ENCODE peak calls at places on chromosomes 5 and 9, in five cellular contexts. P, E, N, T and C are unnamed samples.

GRCh38 chr9:130555968-130556367 is 23.4 kb upstream of the FUBP3 start:
- DNase-seq in P (no peak), E (no peak), N (no peak), T (no peak), C (no peak)

GRCh38 chr9:114431003-114431402 is 43.2 kb upstream of the AKNA start:
- DNase-seq in P (no peak), E (no peak), N (no peak), T (no peak), C (no peak)

GRCh38 chr9:37332581-37332980 is 89.9 kb upstream of the GRHPR start:
- DNase-seq in P (no peak), E (no peak), N (no peak), T (no peak), C (no peak)

GRCh38 chr5:169648725-169649124 is 11.7 kb downstream of the DOCK2 start:
- DNase-seq in P (no peak), E (no peak), N (no peak), T (no peak), C (no peak)

GRCh38 chr9:135370411-135371375 is 108.9 kb upstream of the PPP1R26 start:
- DNase-seq in P (no peak), E (no peak), N (no peak), T (no peak), C (no peak)

GRCh38 chr5:103333376-103333775 is 74.8 kb downstream of the MACIR start:
- DNase-seq in P (no peak), E (no peak), N (no peak), T (no peak), C (no peak)

GRCh38 chr9:83557317-83557716 is 19.1 kb upstream of the FRMD3 start:
- DNase-seq in P (peak; percentile 15), E (no peak), N (no peak), T (no peak), C (no peak)

GRCh38 chr9:127803507-127804352 is 1.0 kb downstream of the FPGS start:
- DNase-seq in P (peak; percentile 64), E (no peak), N (no peak), T (no peak), C (no peak)

GRCh38 chr9:108035485-108035884 is 545.9 kb upstream of the KLF4 start:
- DNase-seq in P (no peak), E (no peak), N (no peak), T (no peak), C (no peak)

GRCh38 chr9:108039012-108039411 is 549.4 kb upstream of the KLF4 start:
- DNase-seq in P (no peak), E (no peak), N (no peak), T (no peak), C (no peak)

GRCh38 chr9:108039491-108039890 is 549.9 kb upstream of the KLF4 start:
- DNase-seq in P (no peak), E (no peak), N (no peak), T (no peak), C (no peak)

GRCh38 chr9:108033976-108034964 is 544.7 kb upstream of the KLF4 start:
- DNase-seq in P (no peak), E (no peak), N (no peak), T (no peak), C (no peak)
- TF ChIP-seq POLR2AphosphoS5 in P (no peak), E (no peak), N (no peak), T (no peak), C (no peak)

DNA sequence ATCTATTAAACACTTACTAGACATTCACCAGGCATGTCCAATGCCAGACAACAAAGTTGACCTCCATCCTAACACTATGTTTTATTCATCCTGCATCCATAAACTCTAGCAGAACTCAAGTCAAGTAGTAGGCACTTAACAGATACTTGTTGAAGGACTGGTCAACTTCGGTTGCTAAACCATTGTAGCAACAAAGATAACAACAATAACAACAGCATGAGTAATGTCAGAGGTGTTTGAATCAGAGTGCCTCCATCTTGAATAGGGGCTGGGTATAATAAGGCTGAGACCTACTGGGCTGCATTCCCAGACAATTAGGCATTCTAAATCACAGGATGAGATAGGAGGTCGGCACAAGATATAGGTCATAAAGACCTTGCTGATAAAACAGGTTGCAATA is 180.5 kb upstream of the ZNF462 start:
- DNase-seq in P (no peak), E (no peak), N (no peak), T (no peak), C (no peak)
- TF ChIP-seq SIN3A in P (no peak), E (no peak), N (no peak), T (no peak), C (no peak)

DNA sequence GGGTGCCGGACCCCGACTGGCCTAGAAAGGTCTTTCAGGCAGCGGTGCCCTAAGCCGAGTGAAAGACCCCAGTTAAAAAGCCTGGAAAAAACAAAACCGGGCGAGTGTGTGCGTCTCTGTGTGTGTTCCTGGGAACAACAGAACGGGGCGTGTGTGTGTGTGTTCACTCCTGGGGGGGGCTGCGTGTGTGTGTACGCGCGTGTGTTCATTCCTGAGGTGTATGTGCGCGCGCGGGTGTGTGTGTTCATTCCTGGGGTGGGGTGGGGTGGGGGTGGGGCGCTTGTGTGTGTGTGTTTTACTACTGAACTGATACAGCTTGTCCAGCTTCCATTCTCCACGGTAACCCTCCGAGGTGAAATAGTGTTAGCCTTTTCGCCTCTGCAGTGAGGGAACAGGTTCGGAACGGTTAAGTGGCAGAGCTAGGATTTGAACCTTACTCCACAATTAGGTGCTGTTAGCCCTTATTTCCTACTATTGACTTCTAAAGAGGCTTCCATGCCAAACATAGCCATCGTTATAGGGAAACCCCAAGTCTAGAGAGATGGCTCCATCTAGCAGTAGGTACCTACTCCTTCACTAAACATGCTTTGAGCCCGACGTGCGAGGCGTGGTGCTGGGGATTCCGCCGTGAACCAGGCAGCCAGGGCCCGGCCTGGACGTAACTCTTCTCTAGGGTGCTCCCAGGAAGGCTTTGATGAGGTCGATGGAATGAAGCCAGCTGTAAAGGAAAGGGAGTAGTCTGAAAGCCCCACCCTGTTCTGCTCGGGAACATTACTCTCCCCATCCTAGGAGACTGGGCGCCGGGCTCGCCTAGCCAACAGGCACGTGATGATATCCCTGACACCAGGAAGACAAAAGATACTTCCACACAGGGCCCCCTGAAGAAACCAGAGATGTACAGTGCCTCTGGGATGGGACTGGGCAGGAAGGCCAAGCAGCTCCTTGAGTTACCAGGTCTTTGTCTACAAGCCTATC is 734 bp upstream of the SKP1 start:
- DNase-seq in P (peak; percentile 23), E (peak; percentile 76), N (peak; percentile 68), T (peak; percentile 60), C (peak; percentile 35)
- TF ChIP-seq REST in P (no peak), E (no peak), N (no peak), T (no peak), C (no peak)

GRCh38 chr9:744790-745456 is 96.6 kb upstream of the DMRT1 start:
- DNase-seq in P (no peak), E (no peak), N (peak; percentile 35), T (no peak), C (no peak)
- TF ChIP-seq POLR2AphosphoS5 in P (no peak), E (no peak), N (no peak), T (no peak), C (no peak)